ENCODE peak calls at places on chromosomes 4 and X, in ten cellular contexts. G is BE2C, F is cardiac fibroblast, I is lower leg skin, E is cardiac muscle cell, C is endothelial cell, J is PC-3, K is tibial nerve, V is nephron progenitor cell, W is Peyer's patch. U is an unnamed sample.

GRCh38 chrX:13165266-13165665 is 120.8 kb upstream of the FAM9C start:
- DNase-seq in F (no peak), J (no peak), W (no peak), C (no peak), I (no peak), E (no peak), G (no peak), V (no peak), K (no peak), U (no peak)

GRCh38 chr4:79682161-79682560 is 274.1 kb upstream of the GK2 start:
- DNase-seq in W (no peak), I (no peak), V (no peak), F (no peak), C (no peak), K (no peak), G (no peak), E (no peak), J (no peak), U (peak; percentile 7)

GRCh38 chr4:41433361-41433760 is 104.6 kb upstream of the LIMCH1 start:
- DNase-seq in E (no peak), F (no peak), V (no peak), C (no peak), J (no peak), W (no peak), G (no peak), K (no peak), I (no peak), U (no peak)

GRCh38 chrX:55908685-55909212 is 191.2 kb downstream of the RRAGB start:
- DNase-seq in V (peak; percentile 7), F (peak; percentile 15), K (no peak), W (peak; percentile 45), I (peak; percentile 81), C (peak; percentile 4), E (peak; percentile 35), J (peak; percentile 52), G (no peak), U (peak; percentile 25)

GRCh38 chrX:119228506-119229290 is 7.4 kb upstream of the PGRMC1 start:
- DNase-seq in K (no peak), E (no peak), F (peak; percentile 92), V (no peak), C (no peak), J (peak; percentile 87), G (no peak), W (no peak), I (no peak), U (peak; percentile 83)

GRCh38 chr4:60522265-60522664 is 677.9 kb upstream of the ADGRL3 start:
- DNase-seq in W (no peak), V (no peak), I (no peak), J (no peak), K (no peak), F (no peak), C (no peak), E (no peak), G (no peak), U (no peak)

GRCh38 chr4:121594796-121595526 is 101.8 kb downstream of the ANXA5 start:
- DNase-seq in C (no peak), F (peak; percentile 81), G (no peak), K (peak; percentile 50), I (no peak), W (no peak), J (peak; percentile 34), V (no peak), E (no peak), U (peak; percentile 65)

GRCh38 chr4:60799214-60799613 is 400.9 kb upstream of the ADGRL3 start:
- DNase-seq in W (no peak), C (no peak), K (no peak), I (no peak), E (no peak), G (no peak), V (no peak), J (no peak), F (no peak), U (no peak)

GRCh38 chr4:143337600-143338287 is 1.1 kb downstream of the GAB1 start:
- DNase-seq in G (peak; percentile 21), K (peak; percentile 44), E (peak; percentile 51), I (peak; percentile 90), C (peak; percentile 19), J (peak; percentile 37), V (peak; percentile 29), F (peak; percentile 63), W (peak; percentile 81), U (peak; percentile 29)

GRCh38 chr4:76339364-76339763 is 32.8 kb downstream of the STBD1 start:
- DNase-seq in K (no peak), F (no peak), E (no peak), G (no peak), W (no peak), I (no peak), V (no peak), C (no peak), J (no peak), U (no peak)

GRCh38 chr4:7683126-7683703 is 248.5 kb upstream of the PSAPL1 start:
- DNase-seq in K (no peak), W (no peak), I (no peak), J (no peak), E (no peak), G (no peak), C (no peak), F (no peak), V (no peak), U (no peak)
- TF ChIP-seq CTCF in K (no peak), W (no peak), I (no peak), J (no peak), E (no peak), G (no peak), C (no peak), F (no peak), V (no peak), U (no peak)

GRCh38 chrX:20066968-20067708 is 49.6 kb downstream of the MAP7D2 start:
- DNase-seq in C (peak; percentile 7), G (peak; percentile 14), F (peak; percentile 71), I (no peak), V (no peak), E (peak; percentile 19), W (peak; percentile 55), J (peak; percentile 73), K (peak; percentile 6), U (peak; percentile 70)
- TF ChIP-seq CTCF in C (no peak), G (peak; percentile 60), F (peak; percentile 59), I (no peak), V (peak; percentile 42), E (peak; percentile 38), W (no peak), J (peak; percentile 85), K (peak; percentile 33), U (peak; percentile 66)

GRCh38 chrX:41482153-41482850 is 35.2 kb downstream of the NYX start:
- DNase-seq in G (no peak), K (no peak), C (no peak), W (no peak), E (no peak), F (peak; percentile 16), J (no peak), V (no peak), I (no peak), U (no peak)

GRCh38 chrX:41480508-41481260 is 33.5 kb downstream of the NYX start:
- DNase-seq in W (no peak), J (no peak), C (no peak), F (no peak), I (no peak), V (no peak), K (no peak), E (no peak), G (no peak), U (no peak)

GRCh38 chrX:41475611-41476241 is 28.6 kb downstream of the NYX start:
- DNase-seq in J (no peak), K (no peak), E (no peak), G (no peak), C (no peak), W (no peak), V (no peak), F (no peak), I (peak; percentile 78), U (no peak)

GRCh38 chrX:41478397-41478911 is 31.3 kb downstream of the NYX start:
- DNase-seq in V (no peak), I (no peak), G (no peak), E (no peak), C (no peak), F (no peak), W (no peak), K (no peak), J (peak; percentile 5), U (no peak)

GRCh38 chrX:41481264-41482109 is 34.3 kb downstream of the NYX start:
- DNase-seq in J (peak; percentile 45), K (no peak), F (peak; percentile 26), E (no peak), V (no peak), C (peak; percentile 15), G (peak; percentile 18), W (no peak), I (no peak), U (no peak)
- TF ChIP-seq CTCF in J (peak; percentile 73), K (no peak), F (peak; percentile 54), E (peak; percentile 39), V (peak; percentile 13), C (peak; percentile 20), G (peak; percentile 55), W (no peak), I (no peak), U (no peak)

GRCh38 chr4:15005474-15006115 is 3.3 kb downstream of the CPEB2 start:
- DNase-seq in E (no peak), W (no peak), G (no peak), J (no peak), V (no peak), C (no peak), I (no peak), K (no peak), F (no peak), U (no peak)

GRCh38 chr4:15004701-15005301 is 2.5 kb downstream of the CPEB2 start:
- DNase-seq in V (peak; percentile 46), E (peak; percentile 76), K (peak; percentile 71), G (peak; percentile 51), J (peak; percentile 75), C (peak; percentile 56), F (peak; percentile 71), I (peak; percentile 96), W (peak; percentile 89), U (peak; percentile 78)

GRCh38 chr4:15002659-15003440 is 569 bp downstream of the CPEB2 start:
- DNase-seq in K (peak; percentile 68), W (peak; percentile 91), F (peak; percentile 89), C (peak; percentile 66), V (peak; percentile 70), E (peak; percentile 88), I (peak; percentile 95), G (peak; percentile 74), J (peak; percentile 59), U (peak; percentile 88)

GRCh38 chr4:15003441-15003890 is 1.2 kb downstream of the CPEB2 start:
- DNase-seq in G (peak; percentile 55), V (peak; percentile 67), W (peak; percentile 79), F (peak; percentile 41), E (peak; percentile 54), C (no peak), K (no peak), J (peak; percentile 18), I (peak; percentile 90), U (peak; percentile 43)

DNA sequence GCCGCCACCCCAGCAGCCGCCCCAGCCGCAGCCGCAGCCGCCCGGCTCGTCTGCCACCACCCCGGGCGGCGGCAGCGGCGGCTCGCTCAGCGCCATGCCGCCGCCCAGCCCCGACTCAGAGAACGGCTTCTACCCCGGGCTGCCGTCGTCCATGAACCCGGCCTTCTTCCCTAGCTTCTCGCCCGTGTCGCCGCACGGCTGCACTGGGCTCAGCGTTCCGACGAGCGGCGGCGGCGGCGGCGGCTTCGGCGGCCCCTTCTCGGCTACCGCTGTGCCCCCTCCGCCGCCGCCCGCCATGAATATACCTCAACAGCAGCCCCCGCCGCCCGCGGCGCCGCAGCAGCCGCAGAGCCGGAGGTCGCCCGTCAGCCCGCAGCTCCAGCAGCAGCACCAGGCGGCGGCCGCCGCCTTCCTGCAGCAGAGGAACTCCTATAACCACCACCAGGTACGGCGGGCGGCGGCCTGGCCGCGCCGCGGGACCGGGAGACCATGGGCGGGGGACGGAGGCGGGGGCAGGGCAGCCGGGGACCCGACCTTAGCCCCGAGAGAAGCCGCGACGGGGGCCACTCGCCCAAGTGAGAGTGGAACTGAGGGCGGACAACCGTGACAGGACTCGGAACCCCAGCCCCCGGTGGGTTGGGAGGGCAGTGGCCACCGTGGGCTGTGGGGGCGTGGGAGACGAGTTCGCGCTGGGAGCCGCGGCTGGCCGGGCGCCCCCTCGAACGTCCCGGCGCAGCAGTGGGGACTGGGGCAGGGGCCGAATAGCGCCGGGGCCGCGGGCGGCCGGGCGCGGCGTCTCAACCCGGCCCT is 1.8 kb downstream of the CPEB2 start:
- DNase-seq in W (peak; percentile 75), G (peak; percentile 55), E (peak; percentile 58), I (peak; percentile 90), J (peak; percentile 10), F (no peak), V (peak; percentile 63), K (peak; percentile 25), C (peak; percentile 54), U (peak; percentile 42)
- TF ChIP-seq CTCF in W (no peak), G (no peak), E (no peak), I (no peak), J (no peak), F (no peak), V (no peak), K (no peak), C (no peak), U (no peak)

U was measured in epithelial cell of esophagus.